ENCODE peak calls at places on chromosomes 1 and 21, in eight cellular contexts. L is GM23338, F is GM12878, H is H9, P is neural progenitor cell, W is mesenchymal stem cell, V is keratinocyte, Y is mammary epithelial cell. Q is an unnamed sample.

GRCh38 chr21:41477641-41478318 is 30.2 kb downstream of the TMPRSS2 start:
- DNase-seq in Y (peak), P (peak), F (no peak), H (peak), W (no peak), L (peak), V (no peak), Q (peak)

GRCh38 chr1:160103658-160104519 is 5.5 kb upstream of the IGSF8 start:
- DNase-seq in W (no peak), P (no peak), Y (no peak), L (no peak), F (no peak), H (no peak), V (no peak), Q (peak)

GRCh38 chr1:39282537-39283216 is 78.2 kb downstream of the MACF1 start:
- DNase-seq in V (no peak), Y (no peak), P (no peak), L (no peak), H (no peak), W (peak), F (no peak), Q (no peak)

GRCh38 chr21:43613755-43614638 is 45.3 kb downstream of the HSF2BP start:
- DNase-seq in P (no peak), H (no peak), Y (no peak), W (peak), F (peak), L (no peak), V (no peak), Q (no peak)

GRCh38 chr1:198932351-198932991 is 293.6 kb downstream of the PTPRC start:
- DNase-seq in V (no peak), W (no peak), P (no peak), L (peak), Y (peak), F (no peak), H (no peak), Q (no peak)

GRCh38 chr1:51203121-51203873 is 32.8 kb upstream of the RNF11 start:
- DNase-seq in P (no peak), W (no peak), H (no peak), L (no peak), F (peak), V (no peak), Y (no peak), Q (no peak)

GRCh38 chr1:236018885-236019453 is 45.9 kb downstream of the NID1 start:
- DNase-seq in H (no peak), W (peak), V (no peak), F (no peak), P (no peak), Y (no peak), L (no peak), Q (peak)

GRCh38 chr1:234544094-234544579 is 65.2 kb upstream of the TARBP1 start:
- DNase-seq in H (peak), L (no peak), F (no peak), Y (peak), V (no peak), W (peak), P (no peak), Q (peak)

DNA sequence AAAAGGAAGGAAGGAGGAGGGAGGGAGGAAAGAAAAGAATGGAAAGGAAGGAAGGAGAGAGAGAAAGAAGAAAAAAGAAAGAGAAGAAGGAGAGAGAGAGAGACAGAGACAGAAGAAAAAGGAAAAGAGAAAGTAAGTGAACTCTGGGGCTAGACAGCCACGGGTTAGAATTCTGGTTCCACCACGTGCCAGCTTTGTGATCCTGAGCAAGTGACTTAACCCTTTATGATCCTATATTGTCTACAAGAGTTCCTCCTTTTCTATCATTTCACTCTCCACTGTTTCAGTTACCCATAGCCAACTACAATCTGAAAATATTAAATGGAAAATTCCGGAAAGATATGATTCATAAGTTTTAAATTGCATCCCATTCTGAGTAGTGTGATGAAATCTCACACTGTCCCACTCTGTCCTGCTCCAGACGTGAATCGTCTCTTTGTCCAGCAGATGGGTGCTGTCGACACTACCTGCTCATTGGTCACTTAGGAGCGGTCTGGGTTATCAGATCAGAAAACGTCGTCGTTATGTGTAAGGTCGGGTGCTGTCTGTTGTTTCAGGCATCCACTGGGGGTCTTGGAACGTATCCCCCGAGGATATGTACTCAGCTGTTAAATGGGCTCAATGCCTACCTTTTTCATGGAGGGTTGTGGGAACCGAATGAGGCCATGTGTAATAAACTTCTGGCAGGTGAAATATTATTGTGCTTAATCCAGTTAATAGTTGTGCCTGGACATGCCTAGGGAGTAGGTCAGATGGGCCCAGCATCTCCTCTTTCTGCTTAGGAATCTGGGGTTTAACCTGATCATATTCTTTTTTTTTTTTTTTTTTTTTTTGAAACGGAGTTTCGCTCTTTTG is 19.1 kb downstream of the TMEM51 start:
- DNase-seq in Y (peak), L (no peak), V (no peak), F (no peak), W (peak), P (no peak), H (no peak), Q (no peak)
- H2AFZ ChIP-seq in Y (peak), L (no peak), V (no peak), F (no peak), W (no peak), P (no peak), H (no peak), Q (no peak)

GRCh38 chr21:26432410-26432809 is 140.7 kb downstream of the CYYR1 start:
- DNase-seq in F (no peak), L (no peak), Y (no peak), V (no peak), P (no peak), W (no peak), H (no peak), Q (no peak)
- H2AFZ ChIP-seq in F (no peak), L (no peak), Y (no peak), V (no peak), P (peak), W (no peak), H (no peak), Q (no peak)

DNA sequence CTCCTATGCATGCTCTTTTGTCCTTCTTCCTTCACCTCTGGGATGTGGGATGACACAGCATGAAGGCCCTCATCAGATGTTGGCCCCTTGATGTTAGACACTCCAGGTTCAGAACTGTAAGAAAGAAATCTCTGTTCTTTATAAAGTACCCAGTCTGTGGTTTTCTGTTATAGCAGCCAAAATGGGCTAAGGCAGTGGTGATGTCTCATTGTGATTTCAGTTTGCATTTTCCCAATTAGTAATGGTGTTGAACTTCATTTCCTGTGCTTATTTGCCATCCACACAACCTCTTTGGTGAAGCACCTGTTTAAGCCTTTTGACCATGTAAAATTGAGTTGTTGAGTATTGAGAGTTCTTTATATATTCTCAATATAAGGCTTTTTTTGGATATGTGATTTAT is 129.3 kb upstream of the C1orf174 start:
- DNase-seq in Y (no peak), W (no peak), V (no peak), L (no peak), P (no peak), H (no peak), F (no peak), Q (no peak)
- H2AFZ ChIP-seq in Y (no peak), W (no peak), V (no peak), L (no peak), P (no peak), H (no peak), F (no peak), Q (no peak)

GRCh38 chr1:101363891-101364318 is 127.1 kb downstream of the S1PR1 start:
- DNase-seq in W (no peak), Y (no peak), V (no peak), P (no peak), F (no peak), L (no peak), H (no peak), Q (no peak)
- H2AFZ ChIP-seq in W (no peak), Y (no peak), V (no peak), P (no peak), F (peak), L (no peak), H (no peak), Q (no peak)

DNA sequence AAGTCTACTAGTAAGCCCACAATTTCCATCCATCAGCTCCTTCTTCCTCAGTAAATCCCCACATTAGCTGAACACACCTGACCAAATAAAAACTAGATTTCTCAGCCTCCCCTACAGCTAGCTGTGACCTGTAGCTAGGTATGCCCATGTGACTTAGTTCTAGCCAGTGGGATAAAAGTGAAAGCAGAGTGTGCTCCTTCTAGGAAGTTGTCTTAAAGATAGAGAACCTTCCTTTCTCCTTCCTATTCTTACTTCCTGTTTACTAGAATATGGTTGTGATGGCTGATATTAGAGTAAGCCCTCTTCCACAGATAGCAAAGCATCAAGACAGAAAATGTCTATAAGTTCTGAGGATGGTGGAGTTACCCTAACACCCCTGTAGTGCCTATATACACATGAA is 67.0 kb downstream of the PIK3R3 start:
- DNase-seq in Y (peak), F (no peak), L (peak), H (no peak), W (no peak), P (no peak), V (no peak), Q (no peak)
- H2AFZ ChIP-seq in Y (peak), F (peak), L (no peak), H (no peak), W (no peak), P (no peak), V (peak), Q (peak)

GRCh38 chr1:24903011-24903461 is 27.0 kb downstream of the RUNX3 start:
- DNase-seq in W (no peak), Y (no peak), P (no peak), L (no peak), F (no peak), V (no peak), H (no peak), Q (peak)
- H2AFZ ChIP-seq in W (no peak), Y (no peak), P (peak), L (no peak), F (no peak), V (no peak), H (no peak), Q (no peak)

GRCh38 chr1:201754353-201754752 is 74.6 kb upstream of the IPO9 start:
- DNase-seq in F (no peak), H (no peak), P (no peak), W (no peak), V (no peak), Y (no peak), L (peak), Q (no peak)

GRCh38 chr1:201755200-201755599 is 73.8 kb upstream of the IPO9 start:
- DNase-seq in P (no peak), V (no peak), W (no peak), F (no peak), H (no peak), L (no peak), Y (no peak), Q (no peak)

GRCh38 chr1:201758508-201759050 is 70.4 kb upstream of the IPO9 start:
- DNase-seq in F (no peak), V (no peak), H (no peak), L (no peak), P (no peak), W (no peak), Y (no peak), Q (no peak)

GRCh38 chr1:201759194-201759814 is 69.7 kb upstream of the IPO9 start:
- DNase-seq in W (peak), P (no peak), V (no peak), L (no peak), Y (no peak), F (no peak), H (no peak), Q (peak)

DNA sequence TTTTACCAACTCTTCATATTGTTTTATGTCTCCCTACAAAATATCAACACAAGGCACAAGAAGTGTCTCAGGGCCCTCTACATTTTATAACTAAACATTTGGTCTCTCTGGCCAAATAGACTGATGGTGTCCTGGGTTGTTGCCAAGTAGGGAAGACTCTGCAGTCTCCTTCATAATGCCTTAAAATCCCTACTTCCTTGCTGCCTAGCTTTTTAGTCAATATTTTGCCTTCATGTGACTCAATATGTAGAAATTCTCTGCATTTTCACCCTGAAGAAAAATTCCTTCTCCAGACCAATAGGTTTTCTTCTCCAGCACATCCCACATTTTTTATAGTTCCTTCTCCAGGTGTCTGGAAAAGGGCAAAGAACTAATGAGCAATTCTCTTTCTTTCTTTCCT is 72.5 kb upstream of the IPO9 start:
- DNase-seq in H (no peak), W (peak), Y (no peak), P (no peak), V (no peak), F (no peak), L (no peak), Q (peak)
- H2AFZ ChIP-seq in H (no peak), W (no peak), Y (no peak), P (no peak), V (no peak), F (no peak), L (no peak), Q (no peak)

GRCh38 chr1:222163895-222164294 is 384.0 kb downstream of the HHIPL2 start:
- DNase-seq in V (no peak), H (no peak), W (no peak), Y (no peak), L (no peak), F (no peak), P (no peak), Q (no peak)
- H2AFZ ChIP-seq in V (no peak), H (no peak), W (no peak), Y (no peak), L (no peak), F (no peak), P (no peak), Q (no peak)

Q was measured in osteoblast.